ENCODE peak calls at places on chromosomes 5 and 9, in four cellular contexts. One of them, this sample, is unnamed.

GRCh38 chr9:105117111-105117682 is 127.3 kb upstream of the SLC44A1 start:
- DNase-seq in colonic mucosa: no peak
- DNase-seq in choroid plexus epithelial cell: no peak
- DNase-seq in BJ: no peak
- DNase-seq in this sample: no peak

GRCh38 chr5:75340714-75341478 is 3.9 kb downstream of the HMGCR start:
- DNase-seq in BJ: no peak
- DNase-seq in colonic mucosa: no peak
- DNase-seq in choroid plexus epithelial cell: peak; percentile 53
- DNase-seq in this sample: no peak

GRCh38 chr9:89483592-89484474 is 14.1 kb downstream of the SEMA4D start:
- DNase-seq in BJ: no peak
- DNase-seq in choroid plexus epithelial cell: no peak
- DNase-seq in colonic mucosa: no peak
- DNase-seq in this sample: no peak

GRCh38 chr9:99497641-99498040 is 275.6 kb downstream of the SEC61B start:
- DNase-seq in choroid plexus epithelial cell: no peak
- DNase-seq in colonic mucosa: no peak
- DNase-seq in BJ: no peak
- DNase-seq in this sample: no peak

GRCh38 chr9:82957526-82958379 is 105.2 kb downstream of the RASEF start:
- DNase-seq in BJ: no peak
- DNase-seq in choroid plexus epithelial cell: no peak
- DNase-seq in colonic mucosa: no peak
- DNase-seq in this sample: no peak

GRCh38 chr9:94085062-94085639 is 887 bp downstream of the PTPDC1 start:
- DNase-seq in BJ: no peak
- DNase-seq in colonic mucosa: no peak
- DNase-seq in choroid plexus epithelial cell: peak; percentile 60
- DNase-seq in this sample: no peak

GRCh38 chr5:127666043-127666716 is 17.3 kb downstream of the CTXN3 start:
- DNase-seq in choroid plexus epithelial cell: peak; percentile 51
- DNase-seq in colonic mucosa: no peak
- DNase-seq in BJ: no peak
- DNase-seq in this sample: peak; percentile 43

GRCh38 chr5:132180134-132180745 is 47.4 kb downstream of the P4HA2 start:
- DNase-seq in colonic mucosa: peak; percentile 32
- DNase-seq in choroid plexus epithelial cell: peak; percentile 86
- DNase-seq in BJ: peak; percentile 19
- DNase-seq in this sample: peak; percentile 87

GRCh38 chr9:93357649-93358048 is 93.8 kb upstream of the FAM120A start:
- DNase-seq in BJ: no peak
- DNase-seq in colonic mucosa: no peak
- DNase-seq in choroid plexus epithelial cell: no peak
- DNase-seq in this sample: no peak

GRCh38 chr9:88007291-88007650 is 32.9 kb upstream of the CDK20 start:
- DNase-seq in colonic mucosa: no peak
- DNase-seq in BJ: no peak
- DNase-seq in choroid plexus epithelial cell: peak; percentile 46
- DNase-seq in this sample: no peak

GRCh38 chr5:56639491-56639890 is 175.9 kb upstream of the MAP3K1 start:
- DNase-seq in BJ: no peak
- DNase-seq in colonic mucosa: no peak
- DNase-seq in choroid plexus epithelial cell: no peak
- DNase-seq in this sample: no peak

GRCh38 chr5:95392593-95393182 is 1.5 kb downstream of the FAM81B start:
- DNase-seq in choroid plexus epithelial cell: peak; percentile 39
- DNase-seq in colonic mucosa: no peak
- DNase-seq in BJ: no peak
- DNase-seq in this sample: peak; percentile 11

GRCh38 chr5:78809444-78809843 is 160.9 kb upstream of the LHFPL2 start:
- DNase-seq in BJ: no peak
- DNase-seq in choroid plexus epithelial cell: no peak
- DNase-seq in colonic mucosa: no peak
- DNase-seq in this sample: no peak

GRCh38 chr5:69494481-69494880 is 1.9 kb downstream of the OCLN start:
- DNase-seq in choroid plexus epithelial cell: no peak
- DNase-seq in colonic mucosa: no peak
- DNase-seq in BJ: no peak
- DNase-seq in this sample: no peak

GRCh38 chr9:84983749-84984148 is 314.2 kb downstream of the NTRK2 start:
- DNase-seq in BJ: no peak
- DNase-seq in colonic mucosa: no peak
- DNase-seq in choroid plexus epithelial cell: no peak
- DNase-seq in this sample: no peak

GRCh38 chr5:38725419-38725865 is 120.4 kb upstream of the OSMR start:
- DNase-seq in colonic mucosa: no peak
- DNase-seq in BJ: no peak
- DNase-seq in choroid plexus epithelial cell: peak; percentile 29
- DNase-seq in this sample: no peak

GRCh38 chr5:179362355-179362754 is 17.1 kb upstream of the ADAMTS2 start:
- DNase-seq in colonic mucosa: no peak
- DNase-seq in BJ: no peak
- DNase-seq in choroid plexus epithelial cell: no peak
- DNase-seq in this sample: no peak

GRCh38 chr9:137295313-137296213 is 6.5 kb downstream of the NRARP start:
- DNase-seq in choroid plexus epithelial cell: peak; percentile 17
- DNase-seq in colonic mucosa: peak; percentile 52
- DNase-seq in BJ: no peak
- DNase-seq in this sample: no peak

GRCh38 chr5:143198332-143198731 is 205.2 kb downstream of the NR3C1 start:
- DNase-seq in choroid plexus epithelial cell: no peak
- DNase-seq in colonic mucosa: no peak
- DNase-seq in BJ: no peak
- DNase-seq in this sample: no peak

GRCh38 chr5:127042593-127042992 is 12.2 kb upstream of the MARCHF3 start:
- DNase-seq in choroid plexus epithelial cell: peak; percentile 70
- DNase-seq in colonic mucosa: no peak
- DNase-seq in BJ: no peak
- DNase-seq in this sample: peak; percentile 58

GRCh38 chr9:122536138-122536537 is 9.0 kb upstream of the OR1N1 start:
- DNase-seq in choroid plexus epithelial cell: no peak
- DNase-seq in BJ: peak; percentile 9
- DNase-seq in colonic mucosa: no peak
- DNase-seq in this sample: no peak

GRCh38 chr9:127937383-127938297 is at the start of gene DPM2:
- DNase-seq in BJ: no peak
- DNase-seq in colonic mucosa: peak; percentile 84
- DNase-seq in choroid plexus epithelial cell: peak; percentile 91
- DNase-seq in this sample: peak; percentile 77
- H3K4me3 ChIP-seq in BJ: peak within 1 kb of the TSS; percentile 64
- H3K4me3 ChIP-seq in colonic mucosa: peak within 1 kb of the TSS; percentile 70
- H3K4me3 ChIP-seq in choroid plexus epithelial cell: peak within 1 kb of the TSS; percentile 87
- H3K4me3 ChIP-seq in this sample: peak within 1 kb of the TSS; percentile 93

GRCh38 chr5:5721881-5722280 is 299.4 kb downstream of the ICE1 start:
- DNase-seq in choroid plexus epithelial cell: no peak
- DNase-seq in colonic mucosa: no peak
- DNase-seq in BJ: no peak
- DNase-seq in this sample: no peak

DNA sequence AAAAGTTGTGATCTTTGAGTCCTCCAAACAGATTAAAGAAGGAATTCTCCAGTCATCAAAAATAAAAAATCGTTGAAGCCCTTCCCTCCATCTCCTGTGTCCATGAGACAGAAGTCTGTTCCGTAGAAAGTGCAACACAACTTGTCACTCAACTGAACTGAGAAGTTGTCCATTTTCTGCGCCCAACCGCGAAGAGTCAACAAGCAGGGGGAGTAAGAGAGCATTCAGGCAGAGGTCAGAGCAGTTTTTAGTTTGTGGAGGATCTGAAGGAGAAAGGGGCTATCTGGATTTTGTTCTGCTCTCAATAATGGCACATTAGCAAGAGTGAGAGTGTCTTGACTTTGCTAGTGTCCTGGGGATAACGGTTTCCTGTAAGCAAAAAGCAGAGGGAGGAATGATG is 303.9 kb downstream of the ICE1 start:
- DNase-seq in colonic mucosa: no peak
- DNase-seq in BJ: no peak
- DNase-seq in choroid plexus epithelial cell: no peak
- DNase-seq in this sample: no peak
- TF ChIP-seq CTCF in colonic mucosa: no peak
- TF ChIP-seq CTCF in BJ: no peak
- TF ChIP-seq CTCF in choroid plexus epithelial cell: no peak
- TF ChIP-seq CTCF in this sample: no peak

DNA sequence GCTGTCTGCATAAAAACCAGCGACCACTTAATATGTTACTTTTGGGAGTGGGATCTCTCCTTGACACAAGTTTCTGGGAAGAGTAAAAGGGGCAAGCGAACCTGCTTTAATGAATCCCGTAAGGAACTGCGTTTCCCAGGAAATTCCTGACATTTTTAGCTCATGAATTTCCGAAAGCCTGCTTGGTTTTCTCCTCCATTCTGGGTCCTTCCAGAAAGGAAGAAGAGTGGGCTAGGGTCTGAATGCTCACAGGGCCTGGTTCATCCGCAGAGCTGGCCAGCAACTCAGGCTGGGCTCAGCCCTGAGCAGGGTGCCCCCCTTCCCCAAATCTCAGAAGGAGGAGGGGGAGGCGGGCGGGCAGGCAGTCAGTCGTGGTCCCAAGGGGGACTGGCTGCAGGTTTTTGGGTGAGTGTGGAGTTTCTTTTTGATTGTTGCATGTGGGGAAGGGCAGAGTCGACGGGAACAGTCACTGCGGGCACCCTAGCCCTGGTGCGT is 1.2 kb upstream of the PURA start:
- DNase-seq in colonic mucosa: peak; percentile 18
- DNase-seq in choroid plexus epithelial cell: no peak
- DNase-seq in BJ: no peak
- DNase-seq in this sample: peak; percentile 52
- H3K4me3 ChIP-seq in colonic mucosa: peak overlapping the region; percentile 66
- H3K4me3 ChIP-seq in choroid plexus epithelial cell: peak overlapping the region; percentile 78
- H3K4me3 ChIP-seq in BJ: peak overlapping the region; percentile 88
- H3K4me3 ChIP-seq in this sample: peak overlapping the region; percentile 82

DNA sequence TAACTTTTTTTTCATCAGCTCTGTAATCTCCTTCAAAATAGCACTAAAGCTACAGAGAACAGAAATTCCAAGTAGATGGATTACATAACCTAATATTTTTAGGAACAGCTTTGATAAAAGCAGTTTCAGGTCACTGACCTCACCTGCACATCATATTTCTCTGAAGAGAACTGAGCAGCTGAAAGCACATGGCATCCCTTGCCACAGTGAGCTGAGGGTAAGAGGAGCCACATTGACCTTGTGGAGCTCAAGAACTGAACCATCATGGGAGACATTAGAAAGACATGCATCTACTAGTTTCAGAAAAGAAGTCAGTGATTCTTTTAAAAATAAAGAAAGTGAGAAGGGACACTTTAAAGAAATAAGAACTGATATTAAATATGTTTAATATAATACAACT is 222.7 kb downstream of the CFAP90 start:
- DNase-seq in BJ: no peak
- DNase-seq in colonic mucosa: no peak
- DNase-seq in choroid plexus epithelial cell: no peak
- DNase-seq in this sample: no peak
- TF ChIP-seq CTCF in BJ: no peak
- TF ChIP-seq CTCF in colonic mucosa: no peak
- TF ChIP-seq CTCF in choroid plexus epithelial cell: no peak
- TF ChIP-seq CTCF in this sample: no peak

GRCh38 chr5:174313615-174314014 is 268.1 kb downstream of the NSG2 start:
- DNase-seq in colonic mucosa: no peak
- DNase-seq in choroid plexus epithelial cell: no peak
- DNase-seq in BJ: no peak
- DNase-seq in this sample: no peak

GRCh38 chr5:174311531-174312269 is 266.2 kb downstream of the NSG2 start:
- DNase-seq in colonic mucosa: peak; percentile 61
- DNase-seq in choroid plexus epithelial cell: peak; percentile 65
- DNase-seq in BJ: no peak
- DNase-seq in this sample: peak; percentile 55

GRCh38 chr5:174311121-174311520 is 265.6 kb downstream of the NSG2 start:
- DNase-seq in choroid plexus epithelial cell: no peak
- DNase-seq in colonic mucosa: no peak
- DNase-seq in BJ: no peak
- DNase-seq in this sample: no peak

GRCh38 chr5:174312641-174313040 is 267.1 kb downstream of the NSG2 start:
- DNase-seq in choroid plexus epithelial cell: no peak
- DNase-seq in colonic mucosa: no peak
- DNase-seq in BJ: no peak
- DNase-seq in this sample: no peak

GRCh38 chr5:174312270-174312617 is 266.7 kb downstream of the NSG2 start:
- DNase-seq in colonic mucosa: no peak
- DNase-seq in BJ: no peak
- DNase-seq in choroid plexus epithelial cell: no peak
- DNase-seq in this sample: no peak
- H3K4me3 ChIP-seq in colonic mucosa: peak overlapping the region; percentile 33
- H3K4me3 ChIP-seq in BJ: no peak overlapping the region
- H3K4me3 ChIP-seq in choroid plexus epithelial cell: peak overlapping the region; percentile 21
- H3K4me3 ChIP-seq in this sample: peak overlapping the region; percentile 22

GRCh38 chr5:173785866-173786265 is 102.3 kb upstream of the CPEB4 start:
- DNase-seq in colonic mucosa: no peak
- DNase-seq in BJ: no peak
- DNase-seq in choroid plexus epithelial cell: no peak
- DNase-seq in this sample: no peak

GRCh38 chr5:173790177-173790719 is 97.9 kb upstream of the CPEB4 start:
- DNase-seq in choroid plexus epithelial cell: no peak
- DNase-seq in BJ: no peak
- DNase-seq in colonic mucosa: no peak
- DNase-seq in this sample: no peak

GRCh38 chr5:173785421-173785820 is 102.7 kb upstream of the CPEB4 start:
- DNase-seq in choroid plexus epithelial cell: no peak
- DNase-seq in BJ: no peak
- DNase-seq in colonic mucosa: no peak
- DNase-seq in this sample: no peak

GRCh38 chr5:173789031-173789920 is 98.9 kb upstream of the CPEB4 start:
- DNase-seq in BJ: peak; percentile 20
- DNase-seq in choroid plexus epithelial cell: peak; percentile 76
- DNase-seq in colonic mucosa: no peak
- DNase-seq in this sample: peak; percentile 39

DNA sequence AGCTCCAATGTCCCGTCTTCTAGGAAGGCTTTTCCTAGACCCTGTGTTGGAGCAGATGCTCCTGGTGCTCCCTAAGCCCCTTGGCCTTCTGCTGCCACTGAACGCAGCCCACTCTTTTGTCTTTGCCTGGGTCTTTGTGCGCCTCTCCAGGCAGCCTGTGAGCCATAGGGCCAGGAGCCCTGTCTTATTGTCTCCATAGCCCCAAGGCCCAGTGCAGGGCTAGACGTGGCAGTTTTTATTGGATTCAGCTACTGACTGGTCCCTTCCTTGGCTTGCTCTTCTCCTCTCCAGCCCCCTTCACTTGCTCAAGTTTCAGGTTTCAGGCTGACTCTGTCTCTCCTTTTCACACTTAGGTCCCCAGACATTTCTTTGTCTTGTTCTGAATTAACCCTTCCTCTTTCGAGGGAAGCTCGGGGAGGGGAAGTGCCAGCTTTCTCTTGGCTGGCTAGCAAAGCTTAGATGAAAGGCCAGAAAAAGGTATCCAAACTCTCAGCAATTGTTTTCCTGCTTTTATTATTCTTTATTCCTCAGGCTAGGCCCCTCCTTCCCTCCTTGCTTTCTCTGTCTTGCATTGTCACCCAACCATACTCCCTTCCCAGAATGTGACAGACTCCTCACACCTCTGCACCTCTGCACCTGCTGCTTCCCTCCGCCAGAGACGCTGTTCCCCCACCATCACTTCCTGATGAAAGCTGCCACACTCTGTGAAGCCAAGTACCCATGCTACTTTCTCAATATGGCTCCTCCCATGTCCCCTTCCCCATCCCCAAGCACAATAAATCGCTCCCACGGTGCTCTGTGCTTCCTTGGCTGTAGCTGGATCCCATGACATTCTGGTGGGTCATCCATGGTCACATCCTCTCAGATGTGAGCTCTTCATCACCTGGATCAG is 101.6 kb upstream of the CPEB4 start:
- DNase-seq in BJ: no peak
- DNase-seq in choroid plexus epithelial cell: no peak
- DNase-seq in colonic mucosa: no peak
- DNase-seq in this sample: no peak
- TF ChIP-seq CTCF in BJ: no peak
- TF ChIP-seq CTCF in choroid plexus epithelial cell: no peak
- TF ChIP-seq CTCF in colonic mucosa: no peak
- TF ChIP-seq CTCF in this sample: no peak